ENCODE peak calls at places on chromosomes 6 and 20, in eight cellular contexts. T, D, A, I, B, G, K and Z are unnamed samples.

GRCh38 chr6:137641474-137642077 is 147.4 kb upstream of the OLIG3 start:
- DNase-seq in A (peak; percentile 67), G (peak; percentile 64), D (peak; percentile 84), T (peak; percentile 90), I (no peak), K (peak; percentile 69), B (peak; percentile 56), Z (peak; percentile 79)

GRCh38 chr6:3654898-3655297 is 96.6 kb downstream of the PXDC1 start:
- DNase-seq in I (no peak), D (no peak), A (no peak), T (no peak), K (no peak), G (no peak), B (no peak), Z (no peak)

GRCh38 chr6:11224252-11224965 is 8.1 kb downstream of the NEDD9 start:
- DNase-seq in K (peak; percentile 74), B (no peak), T (peak; percentile 72), I (no peak), A (no peak), G (no peak), D (no peak), Z (no peak)

GRCh38 chr6:131989036-131989435 is 37.9 kb upstream of the CCN2 start:
- DNase-seq in B (no peak), I (no peak), A (no peak), K (no peak), D (no peak), T (no peak), G (no peak), Z (no peak)

GRCh38 chr20:13012886-13013285 is 4.1 kb downstream of the SPTLC3 start:
- DNase-seq in T (no peak), I (no peak), G (no peak), D (no peak), A (no peak), K (no peak), B (no peak), Z (no peak)

GRCh38 chr6:88368071-88368787 is 202.1 kb upstream of the CNR1 start:
- DNase-seq in B (no peak), A (peak; percentile 45), D (no peak), T (no peak), G (no peak), K (no peak), I (no peak), Z (no peak)

GRCh38 chr6:16168858-16169257 is 40.0 kb downstream of the MYLIP start:
- DNase-seq in G (no peak), D (no peak), T (no peak), B (no peak), I (no peak), A (peak; percentile 16), K (peak; percentile 37), Z (no peak)

GRCh38 chr20:50388733-50389436 is 121.3 kb upstream of the PTPN1 start:
- DNase-seq in B (no peak), I (no peak), T (no peak), D (no peak), A (no peak), K (no peak), G (no peak), Z (no peak)

GRCh38 chr6:13406781-13407180 is 78.4 kb upstream of the TBC1D7 start:
- DNase-seq in T (no peak), G (no peak), D (no peak), A (peak; percentile 52), K (no peak), B (no peak), I (no peak), Z (no peak)

GRCh38 chr6:17096657-17097056 is 5.2 kb upstream of the STMND1 start:
- DNase-seq in K (no peak), G (no peak), A (no peak), D (no peak), B (no peak), I (no peak), T (no peak), Z (no peak)

GRCh38 chr6:87623248-87623647 is 33.3 kb downstream of the ORC3 start:
- DNase-seq in I (no peak), K (peak; percentile 45), A (no peak), D (no peak), T (no peak), G (no peak), B (no peak), Z (no peak)

GRCh38 chr6:1144842-1145755 is 166.8 kb upstream of the FOXQ1 start:
- DNase-seq in A (no peak), I (no peak), T (no peak), D (no peak), B (no peak), G (no peak), K (peak; percentile 76), Z (no peak)

GRCh38 chr20:43982886-43983285 is 68.2 kb downstream of the TOX2 start:
- DNase-seq in K (no peak), G (no peak), A (no peak), I (no peak), D (no peak), B (no peak), T (no peak), Z (no peak)

GRCh38 chr6:138654715-138655634 is 118.6 kb upstream of the CCDC28A start:
- DNase-seq in D (no peak), G (no peak), A (no peak), K (peak; percentile 15), T (no peak), B (no peak), I (no peak), Z (no peak)

GRCh38 chr6:157873735-157874344 is 50.8 kb downstream of the SNX9 start:
- DNase-seq in K (peak; percentile 64), A (peak; percentile 71), D (peak; percentile 83), I (peak; percentile 87), B (peak; percentile 57), G (peak; percentile 37), T (peak; percentile 95), Z (peak; percentile 95)
- TF ChIP-seq CTCF in K (peak; percentile 81), A (peak; percentile 82), D (peak; percentile 84), I (peak; percentile 72), B (peak; percentile 53), G (peak; percentile 68), T (peak; percentile 83), Z (peak; percentile 49)

DNA sequence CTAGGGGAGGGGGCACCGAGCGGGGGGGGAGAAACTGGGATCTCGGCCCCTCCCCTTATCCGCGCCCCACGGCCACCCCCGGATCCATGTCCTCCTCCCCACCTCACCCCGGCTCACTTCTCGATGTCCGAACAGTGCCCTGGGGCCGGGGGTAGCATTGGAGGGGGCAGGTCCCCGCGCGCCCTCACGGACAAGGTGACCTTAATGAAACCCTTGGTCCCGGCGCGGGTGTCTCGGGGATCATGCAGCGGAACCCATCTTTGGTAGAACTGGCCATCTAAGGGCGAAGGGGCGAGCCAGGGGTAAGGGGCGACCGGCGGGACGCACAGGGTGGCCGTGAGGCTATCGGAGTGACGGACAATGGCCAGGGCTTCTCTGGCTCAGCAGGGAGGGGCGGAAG is 13.6 kb upstream of the SPAG4 start:
- DNase-seq in D (no peak), I (no peak), G (no peak), B (no peak), T (no peak), K (no peak), A (no peak), Z (peak; percentile 88)
- H3K4me3 ChIP-seq in D (no peak overlapping the region), I (peak overlapping the region; percentile 32), G (peak overlapping the region; percentile 77), B (peak overlapping the region; percentile 56), T (peak overlapping the region; percentile 56), K (no peak overlapping the region), A (peak overlapping the region; percentile 44), Z (no peak overlapping the region)

GRCh38 chr20:3843490-3843889 is 3.1 kb upstream of the MAVS start:
- DNase-seq in D (no peak), I (no peak), A (peak; percentile 71), G (no peak), B (no peak), K (peak; percentile 84), T (peak; percentile 66), Z (no peak)
- TF ChIP-seq POLR2A in D (no peak), I (no peak), A (no peak), G (no peak), B (no peak), K (no peak), T (no peak), Z (no peak)

GRCh38 chr6:48092550-48093217 is 18.3 kb downstream of the PTCHD4 start:
- DNase-seq in K (no peak), D (no peak), B (no peak), A (no peak), T (no peak), G (no peak), I (no peak), Z (no peak)

GRCh38 chr6:48086187-48086586 is 24.8 kb downstream of the PTCHD4 start:
- DNase-seq in B (no peak), A (no peak), K (no peak), G (no peak), T (no peak), D (no peak), I (no peak), Z (no peak)

GRCh38 chr6:48085131-48085741 is 25.8 kb downstream of the PTCHD4 start:
- DNase-seq in D (no peak), K (no peak), B (no peak), I (no peak), A (no peak), T (no peak), G (no peak), Z (no peak)

GRCh38 chr6:48084201-48084600 is 26.8 kb downstream of the PTCHD4 start:
- DNase-seq in T (no peak), B (no peak), G (no peak), A (no peak), I (no peak), D (no peak), K (peak; percentile 2), Z (no peak)

GRCh38 chr6:48087448-48087847 is 23.5 kb downstream of the PTCHD4 start:
- DNase-seq in D (no peak), B (no peak), A (peak; percentile 22), G (no peak), I (no peak), T (no peak), K (peak; percentile 23), Z (no peak)
- TF ChIP-seq CTCF in D (peak; percentile 23), B (no peak), A (peak; percentile 52), G (no peak), I (peak; percentile 35), T (no peak), K (peak; percentile 33), Z (no peak)

GRCh38 chr6:160348209-160348551 is at the start of gene SLC22A3:
- DNase-seq in A (peak; percentile 42), T (peak; percentile 56), I (no peak), D (peak; percentile 75), B (no peak), K (no peak), G (no peak), Z (no peak)
- H3K4me3 ChIP-seq in A (peak within 1 kb of the TSS; percentile 93), T (peak within 1 kb of the TSS; percentile 30), I (peak within 1 kb of the TSS; percentile 45), D (no peak within 1 kb of the TSS), B (peak within 1 kb of the TSS; percentile 65), K (peak within 1 kb of the TSS; percentile 17), G (peak within 1 kb of the TSS; percentile 75), Z (peak within 1 kb of the TSS; percentile 45)